ENCODE peak calls at places on chromosomes 13 and 19, in nine cellular contexts. K, T, M, P, X, B, C, A and H are unnamed samples.
A peak's percentile ranks its signal among the peaks of the same experiment; 100 is the strongest.

GRCh38 chr13:21309542-21310172 is 133.2 kb downstream of the MRPL57 start:
- DNase-seq in K (no peak), T (no peak), M (no peak), P (no peak), X (no peak), B (no peak), C (no peak), A (no peak), H (no peak)

GRCh38 chr19:10238172-10238783 is 7.1 kb upstream of the S1PR2 start:
- DNase-seq in K (no peak), T (peak; percentile 39), M (no peak), P (no peak), X (peak; percentile 92), B (no peak), C (no peak), A (peak; percentile 75), H (no peak)

GRCh38 chr19:28794301-28794700 is 418.6 kb downstream of the UQCRFS1 start:
- DNase-seq in K (no peak), T (no peak), M (no peak), P (no peak), X (no peak), B (no peak), C (no peak), A (no peak), H (no peak)

GRCh38 chr13:113754691-113755090 is 4.3 kb upstream of the TMEM255B start:
- DNase-seq in K (no peak), T (no peak), M (no peak), P (no peak), X (no peak), B (no peak), C (no peak), A (no peak), H (no peak)

GRCh38 chr19:13849277-13849676 is 27.7 kb upstream of the NANOS3 start:
- DNase-seq in K (no peak), T (no peak), M (no peak), P (no peak), X (no peak), B (no peak), C (no peak), A (no peak), H (no peak)

GRCh38 chr19:38918526-38918925 is 6.5 kb upstream of the CCER2 start:
- DNase-seq in K (no peak), T (no peak), M (no peak), P (no peak), X (no peak), B (no peak), C (no peak), A (no peak), H (no peak)

GRCh38 chr19:10230155-10230903 is 802 bp downstream of the S1PR2 start:
- DNase-seq in K (peak; percentile 66), T (no peak), M (peak; percentile 42), P (peak; percentile 63), X (no peak), B (no peak), C (peak; percentile 62), A (no peak), H (no peak)

GRCh38 chr13:40190656-40191100 is 475.8 kb downstream of the FOXO1 start:
- DNase-seq in K (peak; percentile 73), T (no peak), M (peak; percentile 89), P (peak; percentile 43), X (no peak), B (no peak), C (peak; percentile 64), A (peak; percentile 93), H (no peak)

GRCh38 chr19:57708641-57709354 is at the start of gene ZNF154:
- DNase-seq in K (peak; percentile 65), T (peak; percentile 17), M (peak; percentile 61), P (peak; percentile 22), X (no peak), B (no peak), C (peak; percentile 33), A (peak; percentile 41), H (peak; percentile 89)

GRCh38 chr13:91647361-91647970 is 249.0 kb downstream of the GPC5 start:
- DNase-seq in K (no peak), T (no peak), M (no peak), P (no peak), X (no peak), B (no peak), C (peak; percentile 4), A (no peak), H (no peak)

GRCh38 chr19:57123882-57124281 is 4.1 kb downstream of the USP29 start:
- DNase-seq in K (no peak), T (no peak), M (no peak), P (no peak), X (no peak), B (no peak), C (no peak), A (no peak), H (no peak)

GRCh38 chr13:51840917-51841316 is 4.1 kb downstream of the TMEM272 start:
- DNase-seq in K (no peak), T (no peak), M (no peak), P (no peak), X (no peak), B (no peak), C (no peak), A (no peak), H (no peak)